ENCODE peak calls at places on chromosomes 4 and X, in four cellular contexts. V is H9, A is mesenchymal stem cell, T is neuronal stem cell. Z is an unnamed sample. For H3K4me1, the result is how much of the 10 kb centered on the place peaks cover.

GRCh38 chrX:130734713-130735112 is 168.3 kb downstream of the ENOX2 start:
- DNase-seq in V (no peak), T (no peak), A (no peak), Z (no peak)

GRCh38 chr4:8343051-8343966 is 73.8 kb downstream of the HTRA3 start:
- DNase-seq in T (no peak), V (no peak), A (no peak), Z (no peak)

GRCh38 chrX:72031634-72032033 is 100.1 kb downstream of the RTL5 start:
- DNase-seq in A (no peak), V (no peak), T (no peak), Z (no peak)

GRCh38 chr4:89929425-89930272 is 35.0 kb downstream of the MMRN1 start:
- DNase-seq in T (no peak), A (peak), V (no peak), Z (peak)

GRCh38 chr4:2811830-2812599 is 19.1 kb downstream of the SH3BP2 start:
- DNase-seq in T (no peak), A (peak), V (peak), Z (peak)

GRCh38 chrX:102708900-102709299 is 3.3 kb upstream of the GPRASP2 start:
- DNase-seq in V (no peak), A (no peak), T (no peak), Z (no peak)

GRCh38 chrX:15107367-15107988 is 162.4 kb downstream of the ASB9 start:
- DNase-seq in T (no peak), V (no peak), A (peak), Z (peak)

GRCh38 chrX:119948381-119948780 is 4.8 kb upstream of the NKAP start:
- DNase-seq in T (no peak), A (no peak), V (no peak), Z (peak)

GRCh38 chr4:173253561-173253960 is 80.6 kb downstream of the HMGB2 start:
- DNase-seq in T (no peak), A (no peak), V (no peak), Z (no peak)

GRCh38 chr4:1792832-1793495 is at the start of gene FGFR3:
- DNase-seq in T (peak), V (peak), A (peak), Z (peak)

GRCh38 chrX:130539721-130540321 is 138.0 kb downstream of the RBMX2 start:
- DNase-seq in V (peak), A (peak), T (peak), Z (peak)

GRCh38 chr4:38925492-38926418 is 58.1 kb downstream of the FAM114A1 start:
- DNase-seq in V (no peak), T (no peak), A (no peak), Z (no peak)

GRCh38 chr4:1081689-1082040 is 31.7 kb downstream of the RNF212 start:
- DNase-seq in V (peak), T (no peak), A (peak), Z (no peak)

GRCh38 chr4:153345011-153345981 is 808 bp downstream of the MND1 start:
- DNase-seq in V (peak), A (peak), T (peak), Z (peak)

GRCh38 chr4:168524897-168525296 is 28.0 kb downstream of the PALLD start:
- DNase-seq in A (no peak), T (no peak), V (no peak), Z (no peak)

GRCh38 chr4:141352775-141353544 is 132.3 kb downstream of the ZNF330 start:
- DNase-seq in T (no peak), A (peak), V (no peak), Z (peak)

GRCh38 chrX:17266171-17266570 is 108.8 kb upstream of the NHS start:
- DNase-seq in V (no peak), A (no peak), T (no peak), Z (no peak)

GRCh38 chrX:32448320-32448719 is 763.0 kb downstream of the DMD start:
- DNase-seq in V (no peak), T (no peak), A (peak), Z (no peak)

GRCh38 chr4:168888715-168889215 is 121.3 kb downstream of the CBR4 start:
- DNase-seq in A (no peak), V (no peak), T (no peak), Z (no peak)

GRCh38 chr4:80011636-80012236 is 61.3 kb downstream of the ANTXR2 start:
- DNase-seq in A (peak), T (no peak), V (no peak), Z (peak)

GRCh38 chr4:168856312-168856711 is 153.7 kb downstream of the CBR4 start:
- DNase-seq in A (peak), V (no peak), T (no peak), Z (no peak)

GRCh38 chr4:19514276-19515070 is 737.2 kb upstream of the SLIT2 start:
- DNase-seq in A (no peak), T (no peak), V (no peak), Z (no peak)

GRCh38 chr4:105895609-105896460 is 564 bp downstream of the NPNT start:
- DNase-seq in A (peak), V (peak), T (peak), Z (no peak)

DNA sequence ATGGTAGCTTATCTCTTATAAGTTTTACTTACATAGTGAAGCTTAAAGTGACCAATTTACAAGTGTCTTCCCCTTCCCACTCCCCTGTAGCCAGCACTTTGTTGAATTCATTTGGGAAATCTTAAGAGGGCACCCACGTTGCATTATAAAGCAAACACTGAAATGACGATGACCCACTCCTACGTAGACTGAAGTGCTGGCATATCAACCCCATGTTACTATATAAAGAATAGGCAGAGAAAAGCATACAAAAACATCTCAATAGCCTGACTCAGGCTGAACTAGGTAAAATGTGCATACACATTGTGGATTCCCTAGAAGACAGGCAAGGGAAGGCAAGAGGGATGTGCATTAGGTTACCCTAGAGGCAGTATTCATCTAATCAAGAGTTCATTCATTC is 313.4 kb downstream of the TENM3 start:
- DNase-seq in V (no peak), A (peak), T (no peak), Z (peak)
- H3K4me1 ChIP-seq in V (under half), A (under half), T (under half), Z (under half)

DNA sequence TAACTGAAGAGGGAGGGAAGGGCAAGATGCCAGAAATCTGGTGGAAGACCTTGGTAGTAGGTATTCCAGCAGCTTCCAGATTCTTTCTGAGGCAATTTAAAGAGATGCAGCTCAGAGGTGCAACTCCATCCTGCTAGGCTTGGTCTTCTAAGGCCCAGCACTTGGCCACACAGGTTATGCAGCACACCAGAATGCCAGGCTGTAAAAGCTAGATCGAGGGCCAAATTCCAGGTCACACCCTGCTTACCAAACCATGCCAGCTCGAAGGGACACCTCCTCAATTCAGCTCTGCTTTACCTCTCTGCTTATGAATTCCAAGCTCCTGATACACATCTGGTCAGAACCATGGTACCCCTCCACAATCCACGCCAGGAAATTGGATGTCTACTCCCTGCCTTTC is 19.8 kb upstream of the ATXN3L start:
- DNase-seq in V (no peak), A (no peak), T (no peak), Z (no peak)
- H3K4ac ChIP-seq in V (no peak), A (no peak), T (no peak), Z (no peak)

GRCh38 chr4:151475338-151475737 is 66.4 kb downstream of the FHIP1A start:
- DNase-seq in A (no peak), T (no peak), V (no peak), Z (no peak)

GRCh38 chr4:151473521-151474097 is 64.6 kb downstream of the FHIP1A start:
- DNase-seq in V (no peak), A (no peak), T (no peak), Z (no peak)

GRCh38 chr4:151472297-151472696 is 63.3 kb downstream of the FHIP1A start:
- DNase-seq in T (no peak), A (no peak), V (no peak), Z (no peak)

GRCh38 chr4:151471728-151472127 is 62.8 kb downstream of the FHIP1A start:
- DNase-seq in V (no peak), T (no peak), A (no peak), Z (no peak)

GRCh38 chr4:151472711-151473110 is 63.7 kb downstream of the FHIP1A start:
- DNase-seq in T (no peak), V (no peak), A (no peak), Z (no peak)
- H3K4me1 ChIP-seq in T (under half), V (under half), A (under half), Z (under half)

GRCh38 chr4:113468165-113469022 is 293.1 kb downstream of the CAMK2D start:
- DNase-seq in A (peak), T (peak), V (peak), Z (peak)
- H3K4ac ChIP-seq in A (no peak), T (no peak), V (no peak), Z (no peak)

GRCh38 chrX:77118686-77119085 is 328.5 kb upstream of the FGF16 start:
- DNase-seq in T (no peak), V (no peak), A (no peak), Z (no peak)

GRCh38 chrX:77114501-77114900 is 332.7 kb upstream of the FGF16 start:
- DNase-seq in V (no peak), A (no peak), T (no peak), Z (peak)

DNA sequence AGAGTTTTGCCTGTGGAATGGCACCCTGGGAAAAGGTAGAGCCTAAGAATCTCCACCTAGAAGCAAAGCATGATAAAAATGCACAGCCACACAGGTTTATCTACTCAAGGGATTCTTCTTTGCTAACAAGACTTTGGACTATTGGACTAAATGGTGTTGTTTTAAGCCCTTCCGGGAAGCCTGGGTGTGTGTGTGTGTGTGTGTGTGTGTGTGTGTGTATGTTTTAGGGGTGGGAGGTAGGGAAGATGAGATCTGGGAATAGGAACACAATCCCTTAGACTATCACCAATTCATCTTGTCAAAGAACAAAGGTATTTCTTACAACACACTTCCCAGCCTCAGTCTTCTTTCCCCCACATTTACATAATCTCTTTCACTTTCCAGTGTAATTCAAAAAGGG is 327.5 kb upstream of the FGF16 start:
- DNase-seq in A (no peak), V (no peak), T (no peak), Z (no peak)
- H3K4me1 ChIP-seq in A (under half), V (under half), T (under half), Z (under half)

GRCh38 chr4:188439641-188440311 is 300.5 kb downstream of the TRIML1 start:
- DNase-seq in V (no peak), A (no peak), T (no peak), Z (no peak)
- H3K4ac ChIP-seq in V (no peak), A (no peak), T (no peak), Z (no peak)

GRCh38 chrX:10607233-10607632 is 13.2 kb downstream of the MID1 start:
- DNase-seq in V (no peak), T (no peak), A (no peak), Z (no peak)
- H3K4me1 ChIP-seq in V (under half), T (under half), A (under half), Z (under half)

GRCh38 chr4:95546236-95546635 is 2.5 kb downstream of the UNC5C start:
- DNase-seq in A (no peak), T (no peak), V (no peak), Z (peak)

GRCh38 chr4:95547708-95548471 is 883 bp downstream of the UNC5C start:
- DNase-seq in A (peak), V (peak), T (peak), Z (no peak)

GRCh38 chr4:95545526-95545925 is 3.2 kb downstream of the UNC5C start:
- DNase-seq in V (no peak), T (no peak), A (peak), Z (peak)

GRCh38 chr4:95548738-95549245 is at the start of gene UNC5C:
- DNase-seq in T (peak), A (peak), V (peak), Z (peak)

GRCh38 chr4:95546866-95547707 is 1.7 kb downstream of the UNC5C start:
- DNase-seq in V (peak), A (no peak), T (no peak), Z (peak)
- H3K4ac ChIP-seq in V (no peak), A (peak), T (no peak), Z (peak)

DNA sequence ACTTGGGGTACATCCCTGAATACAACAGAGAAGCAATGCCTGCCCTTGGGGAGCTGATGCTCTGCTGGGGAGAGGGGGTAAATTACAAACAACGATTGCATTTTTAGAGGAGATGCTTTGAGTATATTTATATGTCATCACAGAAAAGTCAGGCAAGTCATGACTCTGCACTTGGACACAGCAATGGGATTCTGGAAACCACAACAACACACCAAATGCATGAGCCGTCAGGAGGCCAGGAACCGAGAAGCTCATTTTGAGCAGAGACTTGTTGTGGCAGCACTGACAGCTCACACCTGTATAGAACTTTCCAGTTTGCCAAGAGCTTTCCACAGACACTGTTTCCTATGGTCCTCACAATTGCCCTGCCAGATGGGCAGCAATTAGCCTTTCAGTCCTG is 113.2 kb upstream of the RBPJ start:
- DNase-seq in V (no peak), A (no peak), T (no peak), Z (no peak)
- H3K4me1 ChIP-seq in V (under half), A (under half), T (under half), Z (under half)

DNA sequence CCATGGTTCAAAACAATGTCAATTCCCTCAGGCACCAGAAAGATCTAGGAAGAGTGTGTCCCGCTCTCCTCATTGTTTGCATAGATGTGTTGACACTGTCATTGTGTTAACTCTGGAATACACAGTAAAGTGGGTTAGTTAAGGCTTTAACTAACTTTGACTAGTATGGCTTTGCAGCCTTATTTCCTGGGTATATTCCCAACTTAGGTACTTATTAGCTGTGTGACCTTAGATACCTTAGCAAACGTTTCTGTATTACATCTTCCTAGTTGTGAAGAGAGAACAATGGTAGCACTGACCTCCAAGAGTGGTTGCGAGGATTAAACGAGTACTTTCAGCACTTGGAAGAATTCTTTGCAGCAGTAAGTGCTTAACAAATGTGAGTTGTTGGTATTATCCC is 97.6 kb upstream of the PGRMC2 start:
- DNase-seq in T (no peak), A (no peak), V (no peak), Z (peak)
- H3K4ac ChIP-seq in T (no peak), A (peak), V (no peak), Z (no peak)

Z was measured in mesendoderm.